ENCODE peak calls at places on chromosomes 1 and 21, in four cellular contexts. B is astrocyte of the cerebellum, P is bronchial epithelial cell, O is retina. N is an unnamed sample.

GRCh38 chr1:54397090-54397591 is 9.1 kb downstream of the SSBP3 start:
- DNase-seq in O (no peak), B (no peak), P (no peak), N (no peak)

GRCh38 chr1:6889875-6890480 is 104.7 kb downstream of the CAMTA1 start:
- DNase-seq in O (peak), P (peak), B (peak), N (peak)

GRCh38 chr1:21631944-21632887 is 36.9 kb downstream of the RAP1GAP start:
- DNase-seq in P (no peak), O (no peak), B (no peak), N (no peak)

GRCh38 chr1:195981448-195982139 is 626.6 kb downstream of the KCNT2 start:
- DNase-seq in O (no peak), B (no peak), P (peak), N (no peak)

GRCh38 chr1:24325587-24326449 is 6.7 kb downstream of the GRHL3 start:
- DNase-seq in O (no peak), B (no peak), P (peak), N (no peak)

GRCh38 chr1:69513621-69514020 is 54.1 kb upstream of the LRRC7 start:
- DNase-seq in P (peak), B (no peak), O (no peak), N (no peak)

GRCh38 chr1:26697441-26697977 is 1.7 kb downstream of the ARID1A start:
- DNase-seq in B (no peak), O (no peak), P (no peak), N (no peak)

GRCh38 chr1:17687125-17687524 is 68.0 kb upstream of the ACTL8 start:
- DNase-seq in P (no peak), B (no peak), O (no peak), N (no peak)

GRCh38 chr1:236397173-236397759 is 3.2 kb downstream of the EDARADD start:
- DNase-seq in O (no peak), P (peak), B (no peak), N (no peak)

GRCh38 chr1:1596493-1597274 is 3.3 kb downstream of the FNDC10 start:
- DNase-seq in P (no peak), B (no peak), O (peak), N (no peak)

GRCh38 chr21:39377444-39378050 is 28.7 kb upstream of the HMGN1 start:
- DNase-seq in P (peak), B (no peak), O (no peak), N (peak)

GRCh38 chr1:58839871-58840835 is 56.3 kb upstream of the JUN start:
- DNase-seq in B (no peak), P (peak), O (no peak), N (peak)